ENCODE peak calls at places on chromosomes 12 and 14, in seven cellular contexts. I is T-helper 1 cell, Z is lung microvascular endothelial cell, P is fibroblast of pulmonary artery, Q is ureter, L is anterior cingulate cortex, M is epithelial cell of esophagus. E is an unnamed sample.

GRCh38 chr12:30926243-30927209 is at the start of gene TSPAN11:
- DNase-seq in I (no peak), L (no peak), P (peak), Q (no peak), Z (peak), M (peak), E (peak)

GRCh38 chr14:91867316-91867988 is at the start of gene TC2N:
- DNase-seq in P (no peak), M (no peak), I (no peak), Q (no peak), L (no peak), Z (no peak), E (no peak)

GRCh38 chr12:88111074-88111652 is 30.7 kb downstream of the CEP290 start:
- DNase-seq in L (no peak), M (peak), P (peak), I (no peak), Z (peak), Q (no peak), E (peak)

GRCh38 chr12:71392521-71393145 is 47.0 kb upstream of the LGR5 start:
- DNase-seq in I (no peak), L (no peak), M (peak), Q (no peak), Z (peak), P (peak), E (peak)

GRCh38 chr14:56659964-56660551 is 80.5 kb downstream of the TMEM260 start:
- DNase-seq in Z (peak), M (peak), L (no peak), P (peak), I (no peak), Q (no peak), E (peak)

GRCh38 chr14:83255015-83255726 is 1721.5 kb upstream of the SEL1L start:
- DNase-seq in I (no peak), M (peak), P (no peak), Q (no peak), Z (no peak), L (no peak), E (no peak)

GRCh38 chr12:7693793-7694192 is 1.8 kb downstream of the GDF3 start:
- DNase-seq in P (no peak), Z (no peak), Q (no peak), L (no peak), M (no peak), I (no peak), E (peak)

GRCh38 chr12:117412465-117413190 is 51.2 kb upstream of the NOS1 start:
- DNase-seq in I (no peak), L (no peak), P (no peak), Z (no peak), M (no peak), Q (no peak), E (no peak)

GRCh38 chr12:6952860-6953416 is 1.8 kb downstream of the PTPN6 start:
- DNase-seq in I (no peak), Z (no peak), P (no peak), L (no peak), Q (no peak), M (no peak), E (no peak)

GRCh38 chr14:105132921-105133320 is 35.7 kb downstream of the JAG2 start:
- DNase-seq in I (no peak), P (no peak), Q (no peak), Z (no peak), M (no peak), L (no peak), E (no peak)

GRCh38 chr14:65910108-65910507 is 497.6 kb downstream of the FUT8 start:
- DNase-seq in Z (no peak), I (no peak), L (no peak), Q (no peak), M (peak), P (peak), E (peak)

GRCh38 chr12:67268335-67268895 is 743 bp upstream of the CAND1 start:
- DNase-seq in Z (peak), L (peak), M (peak), P (peak), I (peak), Q (peak), E (peak)

GRCh38 chr14:55772521-55772920 is 192.5 kb downstream of the KTN1 start:
- DNase-seq in Q (no peak), I (no peak), M (no peak), Z (no peak), P (no peak), L (no peak), E (no peak)

GRCh38 chr14:104116544-104117340 is 21.6 kb upstream of the KIF26A start:
- DNase-seq in Z (no peak), I (no peak), Q (no peak), L (no peak), M (peak), P (no peak), E (peak)

GRCh38 chr14:58662759-58663158 is 25.0 kb downstream of the DACT1 start:
- DNase-seq in P (no peak), L (no peak), M (no peak), I (no peak), Z (no peak), Q (no peak), E (no peak)

GRCh38 chr14:37721976-37722659 is 126.7 kb downstream of the TTC6 start:
- DNase-seq in L (no peak), I (no peak), Z (no peak), Q (no peak), M (peak), P (no peak), E (no peak)

GRCh38 chr12:19739195-19739776 is 300.0 kb downstream of the AEBP2 start:
- DNase-seq in Q (no peak), L (no peak), I (no peak), M (peak), Z (peak), P (peak), E (peak)

GRCh38 chr12:111444706-111445310 is 39.1 kb downstream of the SH2B3 start:
- DNase-seq in Q (peak), P (peak), I (peak), Z (peak), M (no peak), L (no peak), E (peak)

GRCh38 chr12:124917135-124917840 is 2.8 kb upstream of the UBC start:
- DNase-seq in I (peak), Q (peak), M (peak), Z (peak), P (peak), L (no peak), E (peak)

GRCh38 chr12:6158263-6158662 is 33.8 kb upstream of the VWF start:
- DNase-seq in P (peak), M (no peak), L (no peak), Q (no peak), I (no peak), Z (peak), E (no peak)